ENCODE peak calls at places on chromosomes 1 and 21, in ten cellular contexts. J is sigmoid colon, V is IMR-90, Q is Peyer's patch, T is suprapubic skin, G is endothelial cell of umbilical vein, O is body of pancreas, X is transverse colon, R is breast epithelium, K is H1. L is an unnamed sample.

GRCh38 chr21:36166705-36167104 is 10.1 kb downstream of the DOP1B start:
- DNase-seq in J (no peak), V (no peak), Q (no peak), T (no peak), G (no peak), O (no peak), X (peak; percentile 34), R (no peak), K (no peak), L (no peak)

GRCh38 chr1:10794724-10795304 is 1.6 kb downstream of the CASZ1 start:
- DNase-seq in J (peak; percentile 68), V (no peak), Q (no peak), T (no peak), G (no peak), O (peak; percentile 29), X (no peak), R (no peak), K (no peak), L (peak; percentile 79)

GRCh38 chr1:223331929-223332328 is 32.0 kb downstream of the SUSD4 start:
- DNase-seq in J (no peak), V (peak; percentile 72), Q (no peak), T (no peak), G (no peak), O (no peak), X (no peak), R (no peak), K (no peak), L (no peak)

GRCh38 chr1:221268295-221268694 is 389.1 kb downstream of the HLX start:
- DNase-seq in J (no peak), V (peak; percentile 92), Q (no peak), T (no peak), G (no peak), O (no peak), X (no peak), R (no peak), K (no peak), L (no peak)

GRCh38 chr1:235639586-235640205 is 9.9 kb downstream of the GNG4 start:
- DNase-seq in J (no peak), V (no peak), Q (peak; percentile 38), T (no peak), G (no peak), O (no peak), X (peak; percentile 1), R (no peak), K (no peak), L (no peak)

GRCh38 chr1:243701872-243702271 is 148.2 kb downstream of the AKT3 start:
- DNase-seq in J (no peak), V (no peak), Q (no peak), T (no peak), G (no peak), O (no peak), X (no peak), R (no peak), K (no peak), L (no peak)

GRCh38 chr1:153957744-153958110 is 685 bp downstream of the CRTC2 start:
- DNase-seq in J (no peak), V (no peak), Q (peak; percentile 76), T (no peak), G (peak; percentile 31), O (no peak), X (peak; percentile 46), R (no peak), K (no peak), L (no peak)

GRCh38 chr1:227886503-227886961 is 61.2 kb downstream of the WNT9A start:
- DNase-seq in J (peak; percentile 73), V (no peak), Q (peak; percentile 43), T (peak; percentile 76), G (no peak), O (peak; percentile 10), X (no peak), R (no peak), K (no peak), L (peak; percentile 6)

GRCh38 chr1:220878223-220879081 is 791 bp upstream of the HLX start:
- DNase-seq in J (peak; percentile 86), V (no peak), Q (peak; percentile 73), T (peak; percentile 78), G (no peak), O (peak; percentile 27), X (peak; percentile 40), R (no peak), K (no peak), L (no peak)

GRCh38 chr21:17757671-17758070 is 61.5 kb downstream of the C21orf91 start:
- DNase-seq in J (no peak), V (no peak), Q (no peak), T (no peak), G (no peak), O (no peak), X (no peak), R (no peak), K (no peak), L (no peak)

GRCh38 chr1:9371391-9371935 is 78.8 kb downstream of the SPSB1 start:
- DNase-seq in J (peak; percentile 92), V (peak; percentile 81), Q (peak; percentile 69), T (no peak), G (peak; percentile 95), O (no peak), X (peak; percentile 54), R (no peak), K (no peak), L (peak; percentile 51)

GRCh38 chr1:19639999-19640362 is 4.1 kb upstream of the NBL1 start:
- DNase-seq in J (peak; percentile 56), V (peak; percentile 34), Q (peak; percentile 89), T (no peak), G (no peak), O (no peak), X (peak; percentile 58), R (no peak), K (no peak), L (peak; percentile 59)

GRCh38 chr1:2534775-2535387 is 4.8 kb upstream of the HES5 start:
- DNase-seq in J (no peak), V (peak; percentile 71), Q (no peak), T (no peak), G (no peak), O (no peak), X (peak; percentile 63), R (no peak), K (no peak), L (no peak)

GRCh38 chr1:20366076-20366765 is 75.5 kb downstream of the VWA5B1 start:
- DNase-seq in J (peak; percentile 59), V (peak; percentile 20), Q (no peak), T (no peak), G (no peak), O (no peak), X (peak; percentile 71), R (no peak), K (no peak), L (no peak)

GRCh38 chr1:101043776-101044175 is 18.2 kb upstream of the DPH5 start:
- DNase-seq in J (no peak), V (peak; percentile 70), Q (no peak), T (no peak), G (peak; percentile 36), O (no peak), X (no peak), R (no peak), K (no peak), L (no peak)

DNA sequence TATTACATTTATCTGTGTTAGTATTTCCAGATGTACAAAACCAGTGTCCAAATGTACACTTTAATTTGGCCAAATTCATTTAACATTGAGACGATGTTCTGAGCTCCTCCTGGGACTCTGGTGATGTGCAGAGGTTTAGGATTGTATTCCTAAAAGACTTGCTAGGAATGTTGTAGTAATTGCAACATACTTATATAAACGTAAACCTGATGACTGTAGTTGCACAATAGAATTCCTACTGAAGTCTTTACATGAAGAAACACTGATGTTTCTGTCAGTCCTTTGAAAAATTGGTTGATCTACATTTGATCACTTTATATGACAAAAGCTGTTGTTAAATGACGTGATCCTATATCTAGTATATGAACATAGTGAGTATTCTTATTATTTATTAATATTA is 5.1 kb upstream of the OR14C36 start:
- DNase-seq in J (no peak), V (no peak), Q (no peak), T (no peak), G (no peak), O (no peak), X (no peak), R (no peak), K (no peak), L (no peak)
- H3K9me3 ChIP-seq in J (no peaks in the 10 kb centered on the region), V (no peaks in the 10 kb centered on the region), Q (no peaks in the 10 kb centered on the region), T (no peaks in the 10 kb centered on the region), G (no peaks in the 10 kb centered on the region), O (no peaks in the 10 kb centered on the region), X (no peaks in the 10 kb centered on the region), R (no peaks in the 10 kb centered on the region), K (peaks cover 32% of the 10 kb centered on the region), L (no peaks in the 10 kb centered on the region)

GRCh38 chr21:26966978-26967913 is at the start of gene ADAMTS5:
- DNase-seq in J (peak; percentile 77), V (peak; percentile 69), Q (peak; percentile 49), T (peak; percentile 84), G (peak; percentile 15), O (peak; percentile 15), X (peak; percentile 15), R (peak; percentile 53), K (no peak), L (peak; percentile 59)
- TF ChIP-seq POLR2A in J (no peak), V (peak; percentile 65), Q (peak; percentile 17), T (peak; percentile 89), G (no peak), O (no peak), X (peak; percentile 35), R (peak; percentile 51), K (no peak), L (peak; percentile 60)

DNA sequence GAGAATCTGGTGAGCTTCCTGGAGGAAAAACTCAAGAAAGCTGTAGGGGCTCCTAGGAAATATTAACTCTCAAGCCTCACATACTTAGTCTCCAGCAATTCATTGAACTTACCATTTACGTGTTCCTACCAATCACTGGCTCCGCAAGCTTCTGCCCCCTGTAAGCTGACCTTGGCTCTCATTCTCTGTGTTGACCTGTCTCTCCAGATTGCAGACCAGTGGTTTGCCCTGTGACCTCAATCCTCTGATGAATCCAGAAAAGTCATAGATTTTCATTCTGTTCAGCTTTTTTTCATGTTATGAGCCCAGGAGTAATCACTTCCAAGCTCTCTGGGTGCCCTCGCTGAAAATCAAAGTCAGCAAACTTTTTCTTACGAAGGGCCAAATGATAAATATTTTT is 241.9 kb downstream of the DSCAM start:
- DNase-seq in J (no peak), V (no peak), Q (no peak), T (no peak), G (no peak), O (no peak), X (no peak), R (no peak), K (no peak), L (no peak)
- H3K9me3 ChIP-seq in J (no peaks in the 10 kb centered on the region), V (peaks cover 9% of the 10 kb centered on the region), Q (no peaks in the 10 kb centered on the region), T (peaks cover 9% of the 10 kb centered on the region), G (peaks cover 15% of the 10 kb centered on the region), O (no peaks in the 10 kb centered on the region), X (no peaks in the 10 kb centered on the region), R (no peaks in the 10 kb centered on the region), K (peaks cover 5% of the 10 kb centered on the region), L (no peaks in the 10 kb centered on the region)

GRCh38 chr1:246931549-246932365 is at the start of gene AHCTF1:
- DNase-seq in J (peak; percentile 99), V (peak; percentile 97), Q (peak; percentile 98), T (peak; percentile 98), G (peak; percentile 99), O (peak; percentile 96), X (peak; percentile 96), R (peak; percentile 95), K (peak; percentile 85), L (peak; percentile 94)
- TF ChIP-seq POLR2A in J (peak; percentile 97), V (peak; percentile 96), Q (peak; percentile 97), T (peak; percentile 96), G (peak; percentile 98), O (peak; percentile 94), X (peak; percentile 98), R (peak; percentile 84), K (peak; percentile 76), L (peak; percentile 95)